ENCODE peak calls at places on chromosomes 1 and 21, in six cellular contexts. One of them, this sample, is unnamed.

GRCh38 chr1:34113362-34113761 is 51.7 kb downstream of the CSMD2 start:
- DNase-seq in neural progenitor cell: peak; percentile 68
- DNase-seq in A673: no peak
- DNase-seq in IMR-90: no peak
- DNase-seq in AG04450: no peak
- DNase-seq in right atrium auricular region: no peak
- DNase-seq in this sample: peak; percentile 51

GRCh38 chr1:44512313-44512885 is 107.3 kb downstream of the RNF220 start:
- DNase-seq in right atrium auricular region: no peak
- DNase-seq in A673: no peak
- DNase-seq in neural progenitor cell: no peak
- DNase-seq in AG04450: no peak
- DNase-seq in IMR-90: no peak
- DNase-seq in this sample: no peak

GRCh38 chr21:26835027-26835713 is 10.0 kb downstream of the ADAMTS1 start:
- DNase-seq in neural progenitor cell: no peak
- DNase-seq in IMR-90: peak; percentile 85
- DNase-seq in A673: no peak
- DNase-seq in right atrium auricular region: no peak
- DNase-seq in AG04450: no peak
- DNase-seq in this sample: peak; percentile 82

GRCh38 chr1:206469933-206470691 is at the start of gene IKBKE:
- DNase-seq in right atrium auricular region: peak; percentile 77
- DNase-seq in A673: peak; percentile 71
- DNase-seq in neural progenitor cell: peak; percentile 58
- DNase-seq in IMR-90: peak; percentile 73
- DNase-seq in AG04450: peak; percentile 42
- DNase-seq in this sample: peak; percentile 69

GRCh38 chr1:233183226-233184020 is 112.1 kb downstream of the PCNX2 start:
- DNase-seq in right atrium auricular region: no peak
- DNase-seq in A673: peak; percentile 69
- DNase-seq in AG04450: no peak
- DNase-seq in IMR-90: peak; percentile 63
- DNase-seq in neural progenitor cell: peak; percentile 55
- DNase-seq in this sample: no peak

GRCh38 chr1:78649628-78650027 is at the start of gene IFI44:
- DNase-seq in right atrium auricular region: peak; percentile 89
- DNase-seq in IMR-90: peak; percentile 77
- DNase-seq in neural progenitor cell: no peak
- DNase-seq in A673: peak; percentile 94
- DNase-seq in AG04450: peak; percentile 46
- DNase-seq in this sample: peak; percentile 91

GRCh38 chr1:245378352-245379144 is 223.8 kb downstream of the KIF26B start:
- DNase-seq in IMR-90: no peak
- DNase-seq in neural progenitor cell: no peak
- DNase-seq in A673: no peak
- DNase-seq in right atrium auricular region: no peak
- DNase-seq in AG04450: no peak
- DNase-seq in this sample: no peak

GRCh38 chr1:32201011-32201855 is 838 bp downstream of the CCDC28B start:
- DNase-seq in neural progenitor cell: peak; percentile 81
- DNase-seq in AG04450: no peak
- DNase-seq in IMR-90: peak; percentile 67
- DNase-seq in right atrium auricular region: peak; percentile 80
- DNase-seq in A673: peak; percentile 76
- DNase-seq in this sample: peak; percentile 74

GRCh38 chr1:207397525-207397926 is 56.6 kb upstream of the CR2 start:
- DNase-seq in A673: no peak
- DNase-seq in IMR-90: no peak
- DNase-seq in right atrium auricular region: no peak
- DNase-seq in AG04450: no peak
- DNase-seq in neural progenitor cell: no peak
- DNase-seq in this sample: no peak

GRCh38 chr1:18535391-18536210 is 54.9 kb downstream of the KLHDC7A start:
- DNase-seq in right atrium auricular region: peak; percentile 44
- DNase-seq in AG04450: no peak
- DNase-seq in A673: no peak
- DNase-seq in IMR-90: no peak
- DNase-seq in neural progenitor cell: no peak
- DNase-seq in this sample: no peak

GRCh38 chr1:26336477-26337205 is 17.3 kb downstream of the CRYBG2 start:
- DNase-seq in AG04450: no peak
- DNase-seq in neural progenitor cell: peak; percentile 91
- DNase-seq in IMR-90: no peak
- DNase-seq in right atrium auricular region: no peak
- DNase-seq in A673: peak; percentile 65
- DNase-seq in this sample: peak; percentile 76

GRCh38 chr1:171595324-171595723 is 26.7 kb upstream of the MYOCOS start:
- DNase-seq in right atrium auricular region: no peak
- DNase-seq in IMR-90: peak; percentile 63
- DNase-seq in A673: no peak
- DNase-seq in neural progenitor cell: no peak
- DNase-seq in AG04450: no peak
- DNase-seq in this sample: no peak

GRCh38 chr1:236066828-236067386 is 2.0 kb upstream of the NID1 start:
- DNase-seq in IMR-90: no peak
- DNase-seq in A673: no peak
- DNase-seq in AG04450: no peak
- DNase-seq in right atrium auricular region: peak; percentile 77
- DNase-seq in neural progenitor cell: no peak
- DNase-seq in this sample: peak; percentile 62

GRCh38 chr1:223716302-223716862 is 4.0 kb downstream of the CAPN2 start:
- DNase-seq in right atrium auricular region: no peak
- DNase-seq in IMR-90: no peak
- DNase-seq in AG04450: no peak
- DNase-seq in A673: no peak
- DNase-seq in neural progenitor cell: no peak
- DNase-seq in this sample: peak; percentile 65

GRCh38 chr1:16055613-16056520 is 12.3 kb downstream of the CLCNKB start:
- DNase-seq in right atrium auricular region: peak; percentile 85
- DNase-seq in AG04450: peak; percentile 15
- DNase-seq in A673: peak; percentile 92
- DNase-seq in neural progenitor cell: peak; percentile 96
- DNase-seq in IMR-90: peak; percentile 64
- DNase-seq in this sample: peak; percentile 93

GRCh38 chr1:12159826-12160225 is 7.0 kb upstream of the TNFRSF1B start:
- DNase-seq in right atrium auricular region: no peak
- DNase-seq in AG04450: no peak
- DNase-seq in IMR-90: no peak
- DNase-seq in neural progenitor cell: no peak
- DNase-seq in A673: no peak
- DNase-seq in this sample: no peak

GRCh38 chr1:192168964-192169363 is 10.7 kb downstream of the RGS18 start:
- DNase-seq in right atrium auricular region: no peak
- DNase-seq in neural progenitor cell: no peak
- DNase-seq in AG04450: no peak
- DNase-seq in IMR-90: no peak
- DNase-seq in A673: no peak
- DNase-seq in this sample: no peak

GRCh38 chr1:10530281-10530740 is 55.6 kb downstream of the PEX14 start:
- DNase-seq in right atrium auricular region: no peak
- DNase-seq in neural progenitor cell: peak; percentile 85
- DNase-seq in A673: no peak
- DNase-seq in IMR-90: peak; percentile 79
- DNase-seq in AG04450: no peak
- DNase-seq in this sample: peak; percentile 81

DNA sequence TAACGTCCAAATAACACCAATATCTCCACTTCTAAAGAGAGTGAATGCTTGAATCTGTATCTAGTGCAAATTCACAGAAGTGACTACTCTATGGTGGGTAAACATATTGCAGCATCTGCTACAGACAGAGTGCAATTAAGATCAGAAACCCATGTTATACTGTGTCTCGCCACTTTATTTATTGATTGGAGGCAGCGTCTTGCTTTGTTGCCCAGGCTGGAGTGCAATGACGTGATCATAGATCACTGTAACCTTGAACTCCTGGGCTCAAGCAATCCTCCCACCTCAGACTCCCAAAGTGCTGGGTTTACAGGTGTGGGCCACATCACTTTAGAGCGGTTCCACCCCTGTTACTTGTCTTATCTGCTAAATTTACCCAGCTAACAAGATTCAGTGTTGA is 57.0 kb downstream of the HLCS start:
- DNase-seq in neural progenitor cell: no peak
- DNase-seq in AG04450: no peak
- DNase-seq in IMR-90: peak; percentile 38
- DNase-seq in A673: no peak
- DNase-seq in right atrium auricular region: peak; percentile 9
- DNase-seq in this sample: no peak
- H3K27ac ChIP-seq in neural progenitor cell: no peak overlapping the region
- H3K27ac ChIP-seq in AG04450: peak overlapping the region; percentile 94
- H3K27ac ChIP-seq in IMR-90: peak overlapping the region; percentile 95
- H3K27ac ChIP-seq in A673: peak overlapping the region; percentile 86
- H3K27ac ChIP-seq in right atrium auricular region: no peak overlapping the region
- H3K27ac ChIP-seq in this sample: no peak overlapping the region

DNA sequence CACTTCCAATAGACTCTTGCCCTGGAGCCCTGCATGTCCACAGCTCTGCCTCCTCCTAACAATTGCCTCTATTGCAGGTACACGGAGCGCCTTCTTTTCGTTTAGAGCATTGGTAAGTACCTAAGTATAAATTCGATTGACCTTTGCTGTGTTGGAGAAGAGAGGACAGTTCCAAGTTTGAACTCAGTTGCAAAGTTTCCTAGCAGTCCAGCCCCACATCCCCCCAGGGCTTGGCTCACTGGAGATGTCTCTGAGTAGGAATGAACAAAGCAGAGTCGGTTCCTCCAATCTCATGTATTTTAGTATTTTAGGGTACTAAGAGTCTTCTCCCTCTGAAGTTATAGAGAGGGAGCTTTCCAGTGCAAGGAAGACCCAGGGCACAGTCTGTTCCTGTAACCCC is 238.9 kb upstream of the AJAP1 start:
- DNase-seq in neural progenitor cell: no peak
- DNase-seq in IMR-90: no peak
- DNase-seq in AG04450: no peak
- DNase-seq in right atrium auricular region: no peak
- DNase-seq in A673: no peak
- DNase-seq in this sample: no peak
- H3K9me3 ChIP-seq in neural progenitor cell: peaks cover 6% of the 10 kb centered on the region
- H3K9me3 ChIP-seq in IMR-90: peaks cover 17% of the 10 kb centered on the region
- H3K9me3 ChIP-seq in AG04450: peaks cover 38% of the 10 kb centered on the region
- H3K9me3 ChIP-seq in right atrium auricular region: no peaks in the 10 kb centered on the region
- H3K9me3 ChIP-seq in A673: peaks cover 15% of the 10 kb centered on the region
- H3K9me3 ChIP-seq in this sample: no peaks in the 10 kb centered on the region

GRCh38 chr1:9013824-9014223 is 12.4 kb downstream of the SLC2A7 start:
- DNase-seq in right atrium auricular region: no peak
- DNase-seq in neural progenitor cell: no peak
- DNase-seq in IMR-90: no peak
- DNase-seq in AG04450: no peak
- DNase-seq in A673: no peak
- DNase-seq in this sample: no peak

GRCh38 chr1:9006956-9007615 is 19.1 kb downstream of the SLC2A7 start:
- DNase-seq in AG04450: no peak
- DNase-seq in A673: no peak
- DNase-seq in neural progenitor cell: no peak
- DNase-seq in IMR-90: no peak
- DNase-seq in right atrium auricular region: no peak
- DNase-seq in this sample: no peak

GRCh38 chr1:9008236-9008635 is 18.0 kb downstream of the SLC2A7 start:
- DNase-seq in right atrium auricular region: no peak
- DNase-seq in neural progenitor cell: no peak
- DNase-seq in IMR-90: no peak
- DNase-seq in A673: no peak
- DNase-seq in AG04450: no peak
- DNase-seq in this sample: no peak

GRCh38 chr1:9009438-9010366 is 16.5 kb downstream of the SLC2A7 start:
- DNase-seq in neural progenitor cell: peak; percentile 72
- DNase-seq in AG04450: no peak
- DNase-seq in IMR-90: peak; percentile 28
- DNase-seq in A673: peak; percentile 46
- DNase-seq in right atrium auricular region: no peak
- DNase-seq in this sample: peak; percentile 55

GRCh38 chr1:9010781-9011323 is 15.4 kb downstream of the SLC2A7 start:
- DNase-seq in AG04450: no peak
- DNase-seq in right atrium auricular region: peak; percentile 66
- DNase-seq in IMR-90: no peak
- DNase-seq in A673: no peak
- DNase-seq in neural progenitor cell: no peak
- DNase-seq in this sample: no peak
- H3K27ac ChIP-seq in AG04450: no peak overlapping the region
- H3K27ac ChIP-seq in right atrium auricular region: no peak overlapping the region
- H3K27ac ChIP-seq in IMR-90: no peak overlapping the region
- H3K27ac ChIP-seq in A673: no peak overlapping the region
- H3K27ac ChIP-seq in neural progenitor cell: no peak overlapping the region
- H3K27ac ChIP-seq in this sample: no peak overlapping the region

GRCh38 chr1:86928819-86929218 is 14.4 kb downstream of the HS2ST1 start:
- DNase-seq in neural progenitor cell: no peak
- DNase-seq in A673: no peak
- DNase-seq in IMR-90: no peak
- DNase-seq in AG04450: no peak
- DNase-seq in right atrium auricular region: no peak
- DNase-seq in this sample: no peak

GRCh38 chr1:86926886-86927285 is 12.5 kb downstream of the HS2ST1 start:
- DNase-seq in A673: no peak
- DNase-seq in AG04450: no peak
- DNase-seq in neural progenitor cell: no peak
- DNase-seq in right atrium auricular region: no peak
- DNase-seq in IMR-90: no peak
- DNase-seq in this sample: no peak

GRCh38 chr1:86924324-86924960 is 10.0 kb downstream of the HS2ST1 start:
- DNase-seq in right atrium auricular region: no peak
- DNase-seq in neural progenitor cell: no peak
- DNase-seq in AG04450: no peak
- DNase-seq in A673: no peak
- DNase-seq in IMR-90: no peak
- DNase-seq in this sample: no peak

GRCh38 chr1:86922445-86922844 is 8.0 kb downstream of the HS2ST1 start:
- DNase-seq in right atrium auricular region: no peak
- DNase-seq in A673: no peak
- DNase-seq in AG04450: no peak
- DNase-seq in IMR-90: no peak
- DNase-seq in neural progenitor cell: no peak
- DNase-seq in this sample: no peak

DNA sequence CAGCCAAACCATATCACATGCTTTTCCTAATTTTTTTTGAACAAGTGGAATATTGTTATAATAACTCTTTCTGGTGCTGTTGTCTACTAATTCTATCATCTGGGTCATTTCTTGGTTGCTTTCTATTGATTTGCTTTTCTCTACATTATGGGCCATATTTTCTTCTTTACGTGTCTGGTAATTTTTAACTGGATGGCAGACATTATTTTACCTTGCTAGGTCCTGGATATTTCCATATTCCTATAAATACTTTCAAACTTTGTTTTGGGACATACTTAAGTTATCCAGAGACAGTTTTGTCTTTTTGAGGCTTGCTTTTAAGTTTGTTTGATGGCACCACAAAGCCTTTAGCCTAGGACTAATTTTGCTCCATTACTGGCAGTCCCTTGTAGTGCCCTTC is 11.3 kb downstream of the HS2ST1 start:
- DNase-seq in IMR-90: no peak
- DNase-seq in A673: no peak
- DNase-seq in AG04450: no peak
- DNase-seq in right atrium auricular region: no peak
- DNase-seq in neural progenitor cell: no peak
- DNase-seq in this sample: no peak
- H3K9me3 ChIP-seq in IMR-90: peaks cover 5% of the 10 kb centered on the region
- H3K9me3 ChIP-seq in A673: peaks cover 25% of the 10 kb centered on the region
- H3K9me3 ChIP-seq in AG04450: peaks cover 13% of the 10 kb centered on the region
- H3K9me3 ChIP-seq in right atrium auricular region: no peaks in the 10 kb centered on the region
- H3K9me3 ChIP-seq in neural progenitor cell: peaks cover 18% of the 10 kb centered on the region
- H3K9me3 ChIP-seq in this sample: no peaks in the 10 kb centered on the region